ENCODE peak calls at places on chromosomes 1 and 21, in seven cellular contexts. K is heart right ventricle, P is cardiac muscle cell, Z is fibroblast of lung, Y is A549, H is endodermal cell, V is breast epithelium. U is an unnamed sample. For H3K4me1, the result is how much of the 10 kb centered on the place peaks cover.

GRCh38 chr1:180173451-180173850 is 18.8 kb downstream of the QSOX1 start:
- DNase-seq in K (no peak), P (no peak), Z (no peak), Y (no peak), H (no peak), V (no peak), U (no peak)

GRCh38 chr1:211703812-211704566 is 28.6 kb upstream of the NEK2 start:
- DNase-seq in K (no peak), P (no peak), Z (no peak), Y (no peak), H (no peak), V (no peak), U (no peak)

GRCh38 chr1:108962681-108963051 is 618 bp downstream of the CLCC1 start:
- DNase-seq in K (peak), P (no peak), Z (peak), Y (peak), H (peak), V (peak), U (peak)

GRCh38 chr1:46153228-46153627 is 20.8 kb upstream of the PIK3R3 start:
- DNase-seq in K (no peak), P (no peak), Z (peak), Y (no peak), H (peak), V (no peak), U (no peak)

GRCh38 chr1:245822997-245823396 is 668.2 kb downstream of the KIF26B start:
- DNase-seq in K (no peak), P (peak), Z (peak), Y (peak), H (no peak), V (no peak), U (no peak)

GRCh38 chr1:17873007-17873675 is 118.0 kb downstream of the ACTL8 start:
- DNase-seq in K (peak), P (no peak), Z (no peak), Y (no peak), H (no peak), V (no peak), U (no peak)

GRCh38 chr21:24418671-24419070 is 1188.6 kb downstream of the MRPL39 start:
- DNase-seq in K (no peak), P (no peak), Z (no peak), Y (no peak), H (no peak), V (no peak), U (no peak)

GRCh38 chr1:172239894-172240293 is 180.6 kb upstream of the C1orf105 start:
- DNase-seq in K (no peak), P (no peak), Z (no peak), Y (no peak), H (no peak), V (no peak), U (no peak)

GRCh38 chr1:6373961-6374720 is 19.4 kb downstream of the ACOT7 start:
- DNase-seq in K (no peak), P (no peak), Z (no peak), Y (no peak), H (no peak), V (no peak), U (peak)

DNA sequence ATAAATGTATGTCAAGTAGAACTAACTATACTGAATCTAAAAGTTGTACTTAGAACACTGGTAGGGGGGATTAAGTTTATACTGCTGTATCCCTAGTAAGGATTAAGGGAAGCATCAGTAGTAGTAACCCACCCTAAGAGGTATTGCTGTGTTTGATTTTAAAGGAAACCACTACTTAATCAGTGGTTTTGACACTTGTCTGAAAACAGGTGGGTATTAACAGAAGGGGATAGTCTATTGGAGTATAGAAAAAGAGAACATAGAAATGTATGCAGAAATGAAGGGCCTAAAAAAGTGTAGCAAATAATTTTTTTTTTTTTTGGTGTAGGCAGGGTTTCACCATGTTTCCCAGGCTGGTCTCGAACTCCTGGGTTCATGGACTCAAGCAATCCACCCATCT is 2.2 kb downstream of the MIGA1 start:
- DNase-seq in K (no peak), P (no peak), Z (no peak), Y (no peak), H (no peak), V (no peak), U (no peak)
- H3K4me3 ChIP-seq in K (no peak), P (no peak), Z (no peak), Y (no peak), H (no peak), V (no peak), U (no peak)

DNA sequence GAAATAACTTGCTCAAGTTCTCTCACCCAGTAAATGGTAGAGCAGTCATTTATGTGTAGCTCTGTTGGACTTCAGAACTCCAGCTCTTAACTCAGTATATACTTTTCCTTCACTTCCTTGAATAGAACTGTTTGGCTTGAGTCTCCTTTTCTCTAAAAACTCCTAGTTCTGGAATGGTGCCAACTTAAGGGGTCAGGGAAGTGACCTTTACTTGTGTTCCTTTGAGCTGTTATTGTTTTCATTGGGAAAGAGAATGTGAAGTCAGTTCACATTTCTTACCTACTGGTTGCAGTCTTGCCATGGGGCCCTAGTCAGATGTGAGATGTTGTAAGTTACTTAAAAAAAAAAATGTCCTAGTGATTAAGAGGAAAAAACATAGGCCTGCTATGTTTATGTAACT is 77.0 kb upstream of the MACF1 start:
- DNase-seq in K (peak), P (peak), Z (no peak), Y (peak), H (no peak), V (no peak), U (no peak)
- H3K4me1 ChIP-seq in K (under half), P (under half), Z (under half), Y (half or more), H (under half), V (under half), U (under half)

GRCh38 chr1:153987621-153988020 is 1.5 kb upstream of the RAB13 start:
- DNase-seq in K (no peak), P (no peak), Z (no peak), Y (no peak), H (no peak), V (no peak), U (no peak)

GRCh38 chr1:153984125-153984899 is 1.8 kb downstream of the RAB13 start:
- DNase-seq in K (no peak), P (no peak), Z (no peak), Y (no peak), H (no peak), V (no peak), U (no peak)

GRCh38 chr1:153985984-153986761 is at the start of gene RAB13:
- DNase-seq in K (peak), P (peak), Z (peak), Y (peak), H (peak), V (peak), U (peak)

GRCh38 chr1:153990468-153991150 is at the start of gene RPS27:
- DNase-seq in K (peak), P (peak), Z (peak), Y (peak), H (peak), V (peak), U (peak)

DNA sequence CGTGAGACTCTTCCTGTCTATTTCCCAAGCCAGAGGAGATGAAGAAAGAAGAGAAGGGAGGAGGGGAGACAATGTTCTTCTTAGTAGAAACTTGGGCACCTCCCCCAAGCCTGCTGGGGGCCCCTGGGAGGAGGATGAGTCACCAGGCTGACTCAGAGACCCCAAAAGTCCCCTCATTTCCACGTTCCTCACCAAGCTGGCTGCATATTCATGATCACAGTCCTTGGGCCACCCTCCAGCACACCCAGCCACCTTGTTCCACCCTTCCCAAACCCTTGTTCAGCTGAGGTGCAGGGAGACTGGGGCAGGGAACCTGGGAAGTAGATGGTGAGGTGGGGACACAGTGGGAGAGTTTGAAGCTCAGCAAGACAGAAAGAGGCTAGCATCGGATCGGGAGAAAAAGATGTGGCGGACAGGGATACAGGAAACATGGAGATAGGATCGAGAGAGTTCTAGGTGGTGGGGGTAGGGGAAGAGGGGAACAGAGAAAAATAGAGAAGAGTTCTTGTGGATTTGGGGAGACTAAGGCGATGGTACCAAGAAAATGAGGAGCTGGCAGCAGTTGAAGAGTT is 712 bp downstream of the RAB13 start:
- DNase-seq in K (no peak), P (peak), Z (peak), Y (no peak), H (peak), V (no peak), U (no peak)
- H3K4me3 ChIP-seq in K (peak), P (peak), Z (peak), Y (peak), H (peak), V (peak), U (peak)

GRCh38 chr1:167434306-167434705 is 84.0 kb downstream of the CD247 start:
- DNase-seq in K (no peak), P (no peak), Z (no peak), Y (no peak), H (peak), V (no peak), U (no peak)

GRCh38 chr1:167432780-167433179 is 85.5 kb downstream of the CD247 start:
- DNase-seq in K (no peak), P (no peak), Z (no peak), Y (no peak), H (peak), V (no peak), U (no peak)

GRCh38 chr1:167435484-167435883 is 82.8 kb downstream of the CD247 start:
- DNase-seq in K (no peak), P (no peak), Z (no peak), Y (no peak), H (no peak), V (no peak), U (no peak)

GRCh38 chr1:167431909-167432650 is 86.2 kb downstream of the CD247 start:
- DNase-seq in K (no peak), P (no peak), Z (no peak), Y (no peak), H (peak), V (no peak), U (no peak)

GRCh38 chr1:167433884-167434283 is 84.4 kb downstream of the CD247 start:
- DNase-seq in K (no peak), P (no peak), Z (no peak), Y (no peak), H (no peak), V (no peak), U (no peak)
- H3K4me1 ChIP-seq in K (under half), P (under half), Z (under half), Y (under half), H (under half), V (under half), U (under half)

DNA sequence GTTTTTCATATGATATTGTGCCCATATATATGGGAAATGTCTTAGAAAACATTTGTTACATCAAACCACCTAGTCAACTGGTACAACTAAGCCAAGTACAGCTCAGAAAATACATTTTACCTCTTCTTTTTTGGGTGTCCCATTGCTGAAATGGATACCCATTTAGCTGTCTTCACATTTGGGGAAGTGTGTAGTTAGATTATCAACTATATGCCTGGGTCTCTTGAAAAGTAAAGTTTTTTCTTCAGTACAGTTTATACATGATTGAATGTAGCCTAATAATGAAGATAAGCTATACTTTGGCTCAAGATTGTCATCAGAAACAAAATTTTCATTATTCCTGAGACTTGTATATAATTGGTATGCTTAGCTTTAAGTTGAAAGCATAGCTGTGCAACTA is 2.0 kb downstream of the AGO3 start:
- DNase-seq in K (no peak), P (no peak), Z (no peak), Y (no peak), H (no peak), V (no peak), U (no peak)
- H3K4me3 ChIP-seq in K (peak), P (no peak), Z (peak), Y (no peak), H (peak), V (no peak), U (no peak)

DNA sequence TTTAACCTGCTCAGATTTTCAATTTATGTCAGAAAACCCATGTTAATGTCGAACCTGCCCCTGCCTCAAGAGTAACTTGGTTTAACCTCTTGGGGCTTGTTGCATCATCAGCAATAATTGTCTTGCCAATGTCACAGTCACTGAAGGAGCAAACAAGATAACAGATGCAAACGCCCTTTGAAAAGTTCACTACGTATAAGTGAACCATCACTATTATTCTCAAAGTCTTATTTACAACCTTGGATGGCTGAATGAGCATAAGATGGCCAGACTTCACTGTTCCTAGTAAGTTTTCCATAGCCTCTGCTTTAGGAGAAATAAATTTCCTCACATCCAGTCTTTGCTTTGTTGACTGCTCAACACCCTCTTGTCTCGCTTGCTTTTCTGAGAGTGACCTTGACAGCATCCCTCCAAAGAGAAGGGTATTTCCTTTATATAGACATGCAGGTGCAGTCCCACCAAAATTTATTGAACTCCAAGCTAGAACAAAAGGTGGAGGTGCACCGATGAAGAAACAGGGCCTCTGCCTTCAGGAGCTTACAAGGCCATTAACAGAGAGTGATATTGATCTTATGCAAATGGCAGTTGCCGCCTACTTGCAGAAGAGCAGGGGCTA is 749 bp upstream of the LRIG2 start:
- DNase-seq in K (no peak), P (no peak), Z (no peak), Y (no peak), H (no peak), V (no peak), U (no peak)
- H3K4me1 ChIP-seq in K (under half), P (under half), Z (under half), Y (under half), H (under half), V (under half), U (under half)

DNA sequence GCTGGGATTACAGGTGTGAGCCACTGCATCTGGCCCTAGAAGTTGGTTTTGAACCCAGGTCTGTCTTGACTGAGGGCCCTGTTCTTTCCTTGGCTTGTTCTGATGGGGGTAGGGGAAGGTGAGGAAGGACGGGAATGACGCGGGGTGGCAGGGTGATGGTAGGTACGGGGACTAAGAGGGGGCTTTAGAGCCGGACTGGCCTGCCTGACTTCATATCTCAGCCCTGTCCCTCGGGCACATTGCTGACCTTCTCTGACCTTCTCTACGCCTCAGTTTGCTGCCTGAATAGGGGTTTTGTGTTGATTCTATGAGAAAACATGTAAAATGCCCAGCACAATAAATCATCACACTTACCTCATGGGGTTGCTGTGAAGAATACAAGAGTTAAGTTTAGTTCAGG is 6.7 kb downstream of the RNF186 start:
- DNase-seq in K (no peak), P (no peak), Z (no peak), Y (no peak), H (no peak), V (no peak), U (no peak)
- H3K4me3 ChIP-seq in K (no peak), P (no peak), Z (no peak), Y (no peak), H (no peak), V (no peak), U (no peak)

GRCh38 chr1:153793261-153793972 is 18.2 kb downstream of the SLC27A3 start:
- DNase-seq in K (no peak), P (no peak), Z (no peak), Y (no peak), H (no peak), V (no peak), U (no peak)

GRCh38 chr1:153792631-153793041 is 17.4 kb downstream of the SLC27A3 start:
- DNase-seq in K (no peak), P (no peak), Z (no peak), Y (no peak), H (peak), V (no peak), U (no peak)

GRCh38 chr1:153795325-153795837 is 20.2 kb downstream of the SLC27A3 start:
- DNase-seq in K (no peak), P (no peak), Z (no peak), Y (no peak), H (no peak), V (no peak), U (no peak)

GRCh38 chr1:153794671-153795324 is 19.6 kb downstream of the SLC27A3 start:
- DNase-seq in K (no peak), P (no peak), Z (no peak), Y (no peak), H (peak), V (no peak), U (no peak)

GRCh38 chr1:153793973-153794615 is 18.9 kb downstream of the SLC27A3 start:
- DNase-seq in K (no peak), P (no peak), Z (no peak), Y (no peak), H (no peak), V (no peak), U (no peak)
- H3K4me1 ChIP-seq in K (under half), P (under half), Z (under half), Y (under half), H (under half), V (under half), U (under half)

U was measured in prostate gland.